ENCODE peak calls at places on chromosomes 13 and 19, in seven cellular contexts. D, Q, I, L, M, N and F are unnamed samples.

GRCh38 chr19:10501971-10502523 is 1.1 kb downstream of the KEAP1 start:
- DNase-seq in D (peak), Q (no peak), I (peak), L (peak), M (no peak), N (no peak), F (no peak)

GRCh38 chr19:19432732-19433131 is 27.3 kb downstream of the GATAD2A start:
- DNase-seq in D (no peak), Q (no peak), I (no peak), L (no peak), M (no peak), N (no peak), F (no peak)

GRCh38 chr19:28242317-28242927 is 970.5 kb downstream of the UQCRFS1 start:
- DNase-seq in D (no peak), Q (peak), I (peak), L (peak), M (peak), N (no peak), F (no peak)

GRCh38 chr19:58022283-58022660 is 11.6 kb upstream of the ZSCAN1 start:
- DNase-seq in D (no peak), Q (no peak), I (no peak), L (no peak), M (no peak), N (no peak), F (no peak)

GRCh38 chr13:97339019-97339988 is 94.7 kb upstream of the RAP2A start:
- DNase-seq in D (peak), Q (peak), I (peak), L (no peak), M (no peak), N (no peak), F (no peak)

GRCh38 chr13:21124853-21125252 is 51.5 kb downstream of the SKA3 start:
- DNase-seq in D (no peak), Q (no peak), I (peak), L (peak), M (peak), N (no peak), F (no peak)

GRCh38 chr13:102312841-102313240 is 89.0 kb downstream of the FGF14 start:
- DNase-seq in D (no peak), Q (no peak), I (no peak), L (no peak), M (no peak), N (no peak), F (peak)

GRCh38 chr13:33764716-33765115 is 53.2 kb upstream of the RFC3 start:
- DNase-seq in D (no peak), Q (no peak), I (no peak), L (no peak), M (peak), N (no peak), F (no peak)

GRCh38 chr13:27432180-27432579 is 7.8 kb downstream of the GTF3A start:
- DNase-seq in D (no peak), Q (no peak), I (no peak), L (no peak), M (no peak), N (no peak), F (no peak)

GRCh38 chr19:40976134-40976533 is 14.9 kb upstream of the CYP2B6 start:
- DNase-seq in D (no peak), Q (no peak), I (no peak), L (no peak), M (no peak), N (no peak), F (no peak)

GRCh38 chr19:56360841-56361240 is 32.5 kb downstream of the ZNF582 start:
- DNase-seq in D (no peak), Q (no peak), I (no peak), L (no peak), M (no peak), N (no peak), F (no peak)

GRCh38 chr19:50553134-50553703 is 15.0 kb downstream of the LRRC4B start:
- DNase-seq in D (no peak), Q (no peak), I (no peak), L (no peak), M (no peak), N (no peak), F (no peak)

GRCh38 chr19:15324791-15325519 is 7.4 kb downstream of the BRD4 start:
- DNase-seq in D (no peak), Q (no peak), I (no peak), L (no peak), M (no peak), N (no peak), F (no peak)

GRCh38 chr19:51108805-51109146 is 567 bp upstream of the CTU1 start:
- DNase-seq in D (no peak), Q (no peak), I (no peak), L (no peak), M (no peak), N (no peak), F (no peak)

GRCh38 chr19:53908106-53908932 is 759 bp upstream of the CACNG7 start:
- DNase-seq in D (peak), Q (peak), I (peak), L (peak), M (peak), N (no peak), F (peak)

GRCh38 chr13:37403776-37404497 is 194.6 kb downstream of the POSTN start:
- DNase-seq in D (peak), Q (peak), I (peak), L (no peak), M (no peak), N (no peak), F (no peak)

GRCh38 chr13:96834626-96835025 is 159.7 kb downstream of the OXGR1 start:
- DNase-seq in D (no peak), Q (no peak), I (no peak), L (no peak), M (no peak), N (no peak), F (no peak)

GRCh38 chr13:113579686-113580085 is 4.9 kb upstream of the TFDP1 start:
- DNase-seq in D (no peak), Q (no peak), I (no peak), L (no peak), M (no peak), N (no peak), F (no peak)

GRCh38 chr19:6835501-6835900 is 51.9 kb upstream of the ADGRE1 start:
- DNase-seq in D (no peak), Q (no peak), I (no peak), L (no peak), M (no peak), N (no peak), F (no peak)

GRCh38 chr13:87344176-87344575 is 327.0 kb upstream of the SLITRK5 start:
- DNase-seq in D (no peak), Q (no peak), I (no peak), L (no peak), M (peak), N (no peak), F (no peak)

GRCh38 chr13:23898101-23898500 is 799 bp upstream of the C1QTNF9B start:
- DNase-seq in D (peak), Q (peak), I (peak), L (no peak), M (no peak), N (no peak), F (no peak)

GRCh38 chr13:97879646-97880297 is 73.7 kb upstream of the IPO5 start:
- DNase-seq in D (peak), Q (peak), I (peak), L (no peak), M (peak), N (no peak), F (no peak)

GRCh38 chr13:106176103-106176502 is 359.4 kb downstream of the EFNB2 start:
- DNase-seq in D (peak), Q (peak), I (peak), L (no peak), M (no peak), N (no peak), F (no peak)

GRCh38 chr13:32535140-32535539 is 3.5 kb downstream of the N4BP2L2 start:
- DNase-seq in D (no peak), Q (no peak), I (no peak), L (no peak), M (no peak), N (no peak), F (no peak)

GRCh38 chr19:58229255-58229639 is 533 bp downstream of the ZNF544 start:
- DNase-seq in D (peak), Q (peak), I (peak), L (no peak), M (peak), N (no peak), F (no peak)

GRCh38 chr19:2663920-2664571 is 38.4 kb downstream of the GNG7 start:
- DNase-seq in D (no peak), Q (no peak), I (no peak), L (no peak), M (no peak), N (no peak), F (no peak)

GRCh38 chr19:34135401-34135800 is 36.9 kb upstream of the LSM14A start:
- DNase-seq in D (no peak), Q (no peak), I (no peak), L (no peak), M (no peak), N (no peak), F (no peak)

GRCh38 chr13:56755181-56755580 is 385.5 kb upstream of the PRR20A start:
- DNase-seq in D (no peak), Q (no peak), I (no peak), L (no peak), M (peak), N (no peak), F (no peak)

GRCh38 chr13:23518231-23518630 is 52.0 kb upstream of the TNFRSF19 start:
- DNase-seq in D (no peak), Q (no peak), I (no peak), L (no peak), M (no peak), N (no peak), F (no peak)

GRCh38 chr13:112839347-112840105 is 129.5 kb upstream of the MCF2L start:
- DNase-seq in D (no peak), Q (peak), I (peak), L (no peak), M (no peak), N (no peak), F (no peak)

GRCh38 chr13:98332691-98333090 is 155.6 kb upstream of the RNF113B start:
- DNase-seq in D (no peak), Q (no peak), I (no peak), L (no peak), M (no peak), N (no peak), F (no peak)

GRCh38 chr19:11288349-11288748 is 7.6 kb upstream of the TSPAN16 start:
- DNase-seq in D (peak), Q (peak), I (peak), L (no peak), M (peak), N (no peak), F (no peak)

GRCh38 chr19:58181902-58182576 is 822 bp upstream of the ZNF274 start:
- DNase-seq in D (no peak), Q (peak), I (no peak), L (peak), M (peak), N (peak), F (no peak)

GRCh38 chr19:40726279-40726678 is 9.4 kb downstream of the ITPKC start:
- DNase-seq in D (no peak), Q (no peak), I (no peak), L (no peak), M (no peak), N (no peak), F (no peak)

GRCh38 chr13:42594577-42595571 is 20.9 kb downstream of the TNFSF11 start:
- DNase-seq in D (peak), Q (peak), I (peak), L (peak), M (peak), N (no peak), F (no peak)

GRCh38 chr19:4970558-4971423 is 1.9 kb downstream of the KDM4B start:
- DNase-seq in D (no peak), Q (peak), I (peak), L (no peak), M (peak), N (no peak), F (no peak)